ENCODE peak calls at places on chromosome 6, in nine cellular contexts. Y is fibroblast of lung; X is AG04450; W is endodermal cell; R is heart right ventricle; L is right lobe of liver; J is heart left ventricle; S is CD8-positive, alpha-beta T cell; T is left ventricle myocardium inferior. D is an unnamed sample.

GRCh38 chr6:72267470-72267869 is 354.4 kb upstream of the KCNQ5 start:
- DNase-seq in Y (no peak), X (no peak), W (no peak), R (no peak), L (no peak), J (no peak), S (no peak), T (no peak), D (no peak)

GRCh38 chr6:5151955-5152401 is 66.8 kb downstream of the PPP1R3G start:
- DNase-seq in Y (peak), X (peak), W (no peak), R (no peak), L (no peak), J (no peak), S (no peak), T (no peak), D (no peak)

GRCh38 chr6:95529762-95530161 is 47.6 kb upstream of the MANEA start:
- DNase-seq in Y (no peak), X (no peak), W (no peak), R (no peak), L (no peak), J (no peak), S (no peak), T (no peak), D (no peak)

GRCh38 chr6:13710552-13711383 is 867 bp downstream of the RANBP9 start:
- DNase-seq in Y (peak), X (no peak), W (peak), R (peak), L (peak), J (peak), S (no peak), T (peak), D (peak)

GRCh38 chr6:48136856-48137255 is 25.9 kb upstream of the PTCHD4 start:
- DNase-seq in Y (peak), X (no peak), W (no peak), R (no peak), L (no peak), J (no peak), S (no peak), T (no peak), D (no peak)

GRCh38 chr6:126530777-126531176 is 190.9 kb downstream of the CENPW start:
- DNase-seq in Y (no peak), X (no peak), W (no peak), R (no peak), L (no peak), J (no peak), S (no peak), T (no peak), D (no peak)

GRCh38 chr6:19311786-19312185 is 525.4 kb upstream of the ID4 start:
- DNase-seq in Y (no peak), X (no peak), W (peak), R (no peak), L (no peak), J (no peak), S (no peak), T (no peak), D (no peak)

GRCh38 chr6:25601797-25602679 is 50.0 kb upstream of the SCGN start:
- DNase-seq in Y (peak), X (peak), W (no peak), R (no peak), L (no peak), J (no peak), S (no peak), T (no peak), D (no peak)

GRCh38 chr6:151493495-151494234 is at the start of gene CCDC170:
- DNase-seq in Y (peak), X (no peak), W (peak), R (peak), L (peak), J (peak), S (no peak), T (peak), D (peak)

GRCh38 chr6:101011165-101011564 is 130.0 kb upstream of the ASCC3 start:
- DNase-seq in Y (no peak), X (no peak), W (no peak), R (no peak), L (no peak), J (no peak), S (no peak), T (no peak), D (no peak)

GRCh38 chr6:105824732-105825131 is 261.4 kb upstream of the PRDM1 start:
- DNase-seq in Y (peak), X (no peak), W (no peak), R (no peak), L (no peak), J (no peak), S (no peak), T (no peak), D (no peak)

GRCh38 chr6:134593442-134593841 is 275.5 kb upstream of the SGK1 start:
- DNase-seq in Y (no peak), X (no peak), W (no peak), R (no peak), L (no peak), J (no peak), S (no peak), T (no peak), D (no peak)

GRCh38 chr6:138572200-138572875 is 73.0 kb upstream of the NHSL1 start:
- DNase-seq in Y (peak), X (peak), W (peak), R (peak), L (peak), J (peak), S (no peak), T (peak), D (peak)

GRCh38 chr6:36633370-36633769 is 39.2 kb downstream of the SRSF3 start:
- DNase-seq in Y (no peak), X (no peak), W (no peak), R (no peak), L (no peak), J (no peak), S (no peak), T (no peak), D (no peak)

GRCh38 chr6:21508753-21509152 is 84.8 kb upstream of the SOX4 start:
- DNase-seq in Y (no peak), X (no peak), W (no peak), R (no peak), L (no peak), J (no peak), S (no peak), T (no peak), D (no peak)

GRCh38 chr6:134676307-134677281 is 273.3 kb downstream of the ALDH8A1 start:
- DNase-seq in Y (peak), X (no peak), W (no peak), R (no peak), L (no peak), J (no peak), S (no peak), T (no peak), D (no peak)

GRCh38 chr6:131183427-131184095 is 48.3 kb downstream of the AKAP7 start:
- DNase-seq in Y (no peak), X (no peak), W (peak), R (no peak), L (no peak), J (no peak), S (no peak), T (no peak), D (no peak)

GRCh38 chr6:17865243-17865642 is 122.2 kb downstream of the KIF13A start:
- DNase-seq in Y (peak), X (no peak), W (no peak), R (no peak), L (no peak), J (no peak), S (no peak), T (peak), D (no peak)

GRCh38 chr6:101722991-101723579 is 329.6 kb downstream of the GRIK2 start:
- DNase-seq in Y (peak), X (peak), W (no peak), R (no peak), L (no peak), J (no peak), S (no peak), T (no peak), D (no peak)

GRCh38 chr6:95169790-95170189 is 407.5 kb upstream of the MANEA start:
- DNase-seq in Y (peak), X (no peak), W (no peak), R (no peak), L (no peak), J (no peak), S (no peak), T (no peak), D (no peak)

DNA sequence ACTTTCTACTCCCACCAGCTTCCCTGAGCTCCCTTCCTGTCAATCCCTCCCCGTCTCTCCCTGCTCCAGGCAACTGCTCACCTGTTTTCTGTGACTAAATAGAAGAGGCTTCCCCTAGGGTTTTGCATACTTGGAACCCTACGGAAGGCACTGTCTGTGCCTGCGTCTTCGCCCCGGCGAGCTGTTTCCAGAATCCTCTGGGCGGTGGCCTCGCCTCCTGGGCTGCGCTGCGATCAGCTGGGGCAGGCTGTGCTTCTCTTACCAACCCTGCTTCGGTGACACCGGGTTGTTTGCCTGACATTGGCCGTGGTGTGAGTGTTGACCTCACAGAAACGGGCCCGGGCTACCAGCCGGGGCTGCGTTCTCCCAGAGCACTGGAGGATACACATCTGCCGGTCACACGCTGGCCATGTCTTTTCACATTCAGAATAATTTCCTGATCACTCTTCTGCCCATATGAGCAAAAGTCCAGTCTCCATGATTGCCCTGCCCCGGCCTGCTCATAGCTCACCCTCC is 29.4 kb upstream of the CCR6 start:
- DNase-seq in Y (no peak), X (no peak), W (peak), R (no peak), L (no peak), J (no peak), S (no peak), T (no peak), D (no peak)
- H3K4me3 ChIP-seq in Y (no peak), X (no peak), W (no peak), R (peak), L (no peak), J (peak), S (peak), T (peak), D (peak)

DNA sequence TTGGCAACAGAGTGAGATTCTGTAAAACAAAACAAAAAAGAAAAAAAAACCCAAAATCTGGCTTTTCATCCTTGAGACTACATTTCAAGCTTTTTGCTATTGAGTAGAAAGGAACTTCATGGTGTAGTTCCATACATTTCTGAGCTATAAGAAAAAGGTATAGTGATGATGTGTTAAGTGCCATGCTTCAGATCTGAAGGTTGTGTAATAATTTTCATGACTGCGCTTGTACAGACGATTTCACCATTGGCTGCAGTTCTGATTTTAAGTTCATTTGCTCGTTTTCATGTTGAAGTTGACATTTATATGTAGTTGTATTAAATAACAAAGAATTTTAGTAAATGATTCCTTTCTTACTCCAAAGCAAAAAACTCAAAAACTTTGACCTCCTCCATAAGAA is 247.6 kb downstream of the ARID1B start:
- DNase-seq in Y (no peak), X (no peak), W (no peak), R (no peak), L (no peak), J (no peak), S (no peak), T (no peak), D (no peak)
- H3K27ac ChIP-seq in Y (no peak), X (no peak), W (no peak), R (no peak), L (no peak), J (no peak), S (no peak), T (peak), D (no peak)

GRCh38 chr6:42236680-42237473 is 19.2 kb upstream of the MRPS10 start:
- DNase-seq in Y (no peak), X (no peak), W (peak), R (no peak), L (no peak), J (no peak), S (no peak), T (no peak), D (no peak)
- H3K4me3 ChIP-seq in Y (no peak), X (no peak), W (no peak), R (no peak), L (no peak), J (no peak), S (no peak), T (no peak), D (no peak)

GRCh38 chr6:165939047-165939446 is 228.6 kb downstream of the TBXT start:
- DNase-seq in Y (no peak), X (no peak), W (no peak), R (no peak), L (no peak), J (no peak), S (no peak), T (no peak), D (no peak)
- H3K27ac ChIP-seq in Y (no peak), X (no peak), W (no peak), R (no peak), L (no peak), J (no peak), S (no peak), T (no peak), D (no peak)

DNA sequence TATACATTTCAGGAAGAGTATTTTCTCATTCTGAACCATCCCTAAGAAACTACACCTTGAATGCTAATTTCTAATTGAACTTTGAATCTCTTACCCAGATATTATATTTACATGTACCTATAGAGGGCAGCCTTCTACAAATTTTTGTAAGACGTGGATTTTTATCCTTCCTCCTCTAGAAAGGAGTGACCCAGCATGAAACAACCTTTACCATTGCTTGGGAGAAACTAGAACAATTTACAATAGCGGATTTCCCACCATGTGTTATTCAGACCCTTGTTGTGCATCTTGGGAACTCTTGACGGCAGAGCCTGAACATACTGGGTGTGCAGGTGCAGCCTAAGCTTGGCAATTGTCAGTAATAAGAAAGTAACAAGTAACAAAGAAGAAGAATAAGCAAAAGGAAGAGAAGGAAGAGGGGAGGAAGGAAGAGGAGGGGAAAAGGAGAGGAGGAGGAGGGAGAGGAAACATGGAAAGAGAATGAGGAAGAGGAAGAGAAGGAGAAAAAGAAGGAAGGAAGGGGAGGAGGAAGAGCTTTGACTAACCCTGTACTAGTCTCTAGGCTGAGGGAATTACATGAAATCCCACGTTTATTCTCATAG is 10.8 kb upstream of the TAAR1 start:
- DNase-seq in Y (peak), X (no peak), W (no peak), R (no peak), L (no peak), J (no peak), S (no peak), T (no peak), D (no peak)
- H3K4me3 ChIP-seq in Y (no peak), X (no peak), W (no peak), R (no peak), L (no peak), J (no peak), S (no peak), T (no peak), D (no peak)

D was measured in psoas muscle.